ENCODE peak calls at places on chromosomes 12 and 14, in seven cellular contexts. One of them, this sample, is unnamed.

GRCh38 chr14:103078420-103078749 is 5.6 kb upstream of the LBHD2 start:
- DNase-seq in tibial artery: peak; percentile 79
- DNase-seq in left ventricle myocardium inferior: peak; percentile 76
- DNase-seq in sigmoid colon: peak; percentile 92
- DNase-seq in stomach: peak; percentile 90
- DNase-seq in pancreas: peak; percentile 58
- DNase-seq in vagina: no peak
- DNase-seq in this sample: peak; percentile 47

GRCh38 chr12:45575417-45575816 is 154.1 kb upstream of the ARID2 start:
- DNase-seq in sigmoid colon: no peak
- DNase-seq in left ventricle myocardium inferior: no peak
- DNase-seq in vagina: no peak
- DNase-seq in tibial artery: no peak
- DNase-seq in pancreas: no peak
- DNase-seq in stomach: no peak
- DNase-seq in this sample: no peak

GRCh38 chr12:92955997-92956663 is 27.0 kb upstream of the EEA1 start:
- DNase-seq in sigmoid colon: no peak
- DNase-seq in left ventricle myocardium inferior: no peak
- DNase-seq in vagina: no peak
- DNase-seq in tibial artery: no peak
- DNase-seq in pancreas: no peak
- DNase-seq in stomach: no peak
- DNase-seq in this sample: no peak

GRCh38 chr12:50505386-50505827 is 622 bp downstream of the DIP2B start:
- DNase-seq in stomach: no peak
- DNase-seq in left ventricle myocardium inferior: peak; percentile 21
- DNase-seq in vagina: no peak
- DNase-seq in tibial artery: peak; percentile 28
- DNase-seq in sigmoid colon: peak; percentile 71
- DNase-seq in pancreas: no peak
- DNase-seq in this sample: no peak

GRCh38 chr12:92929957-92930356 is 862 bp upstream of the EEA1 start:
- DNase-seq in sigmoid colon: no peak
- DNase-seq in stomach: no peak
- DNase-seq in pancreas: no peak
- DNase-seq in vagina: no peak
- DNase-seq in tibial artery: no peak
- DNase-seq in left ventricle myocardium inferior: no peak
- DNase-seq in this sample: no peak

GRCh38 chr12:1629338-1630080 is 478 bp downstream of the WNT5B start:
- DNase-seq in tibial artery: no peak
- DNase-seq in vagina: no peak
- DNase-seq in stomach: no peak
- DNase-seq in pancreas: no peak
- DNase-seq in sigmoid colon: no peak
- DNase-seq in left ventricle myocardium inferior: no peak
- DNase-seq in this sample: no peak

GRCh38 chr14:40386433-40386832 is 954.2 kb upstream of the FBXO33 start:
- DNase-seq in pancreas: no peak
- DNase-seq in vagina: no peak
- DNase-seq in tibial artery: no peak
- DNase-seq in stomach: no peak
- DNase-seq in sigmoid colon: no peak
- DNase-seq in left ventricle myocardium inferior: no peak
- DNase-seq in this sample: no peak

GRCh38 chr12:118611295-118611694 is 234.9 kb downstream of the SUDS3 start:
- DNase-seq in stomach: peak; percentile 67
- DNase-seq in vagina: no peak
- DNase-seq in pancreas: peak; percentile 84
- DNase-seq in left ventricle myocardium inferior: no peak
- DNase-seq in sigmoid colon: peak; percentile 65
- DNase-seq in tibial artery: no peak
- DNase-seq in this sample: no peak

GRCh38 chr14:99564256-99564902 is 39.6 kb downstream of the CCDC85C start:
- DNase-seq in left ventricle myocardium inferior: peak; percentile 62
- DNase-seq in pancreas: peak; percentile 57
- DNase-seq in sigmoid colon: peak; percentile 95
- DNase-seq in tibial artery: peak; percentile 46
- DNase-seq in stomach: peak; percentile 73
- DNase-seq in vagina: no peak
- DNase-seq in this sample: no peak

GRCh38 chr12:50198829-50199228 is 31.7 kb upstream of the CERS5 start:
- DNase-seq in left ventricle myocardium inferior: no peak
- DNase-seq in tibial artery: no peak
- DNase-seq in sigmoid colon: no peak
- DNase-seq in pancreas: no peak
- DNase-seq in stomach: no peak
- DNase-seq in vagina: no peak
- DNase-seq in this sample: no peak

GRCh38 chr14:52678591-52678990 is 16.8 kb downstream of the ERO1A start:
- DNase-seq in left ventricle myocardium inferior: no peak
- DNase-seq in sigmoid colon: no peak
- DNase-seq in pancreas: no peak
- DNase-seq in stomach: no peak
- DNase-seq in vagina: no peak
- DNase-seq in tibial artery: no peak
- DNase-seq in this sample: no peak

GRCh38 chr12:84421103-84421502 is 491.5 kb downstream of the SLC6A15 start:
- DNase-seq in left ventricle myocardium inferior: no peak
- DNase-seq in tibial artery: no peak
- DNase-seq in sigmoid colon: no peak
- DNase-seq in vagina: no peak
- DNase-seq in pancreas: no peak
- DNase-seq in stomach: no peak
- DNase-seq in this sample: no peak

GRCh38 chr14:43914041-43914693 is 592.9 kb downstream of the FSCB start:
- DNase-seq in pancreas: no peak
- DNase-seq in tibial artery: no peak
- DNase-seq in left ventricle myocardium inferior: no peak
- DNase-seq in sigmoid colon: no peak
- DNase-seq in stomach: no peak
- DNase-seq in vagina: no peak
- DNase-seq in this sample: no peak

GRCh38 chr14:22540811-22541360 is 48.1 kb downstream of the DAD1 start:
- DNase-seq in pancreas: no peak
- DNase-seq in left ventricle myocardium inferior: no peak
- DNase-seq in tibial artery: no peak
- DNase-seq in sigmoid colon: no peak
- DNase-seq in stomach: no peak
- DNase-seq in vagina: no peak
- DNase-seq in this sample: no peak

GRCh38 chr14:91418387-91419043 is 895 bp upstream of the CCDC88C start:
- DNase-seq in pancreas: peak; percentile 53
- DNase-seq in tibial artery: peak; percentile 47
- DNase-seq in vagina: no peak
- DNase-seq in stomach: peak; percentile 79
- DNase-seq in left ventricle myocardium inferior: peak; percentile 66
- DNase-seq in sigmoid colon: no peak
- DNase-seq in this sample: no peak

DNA sequence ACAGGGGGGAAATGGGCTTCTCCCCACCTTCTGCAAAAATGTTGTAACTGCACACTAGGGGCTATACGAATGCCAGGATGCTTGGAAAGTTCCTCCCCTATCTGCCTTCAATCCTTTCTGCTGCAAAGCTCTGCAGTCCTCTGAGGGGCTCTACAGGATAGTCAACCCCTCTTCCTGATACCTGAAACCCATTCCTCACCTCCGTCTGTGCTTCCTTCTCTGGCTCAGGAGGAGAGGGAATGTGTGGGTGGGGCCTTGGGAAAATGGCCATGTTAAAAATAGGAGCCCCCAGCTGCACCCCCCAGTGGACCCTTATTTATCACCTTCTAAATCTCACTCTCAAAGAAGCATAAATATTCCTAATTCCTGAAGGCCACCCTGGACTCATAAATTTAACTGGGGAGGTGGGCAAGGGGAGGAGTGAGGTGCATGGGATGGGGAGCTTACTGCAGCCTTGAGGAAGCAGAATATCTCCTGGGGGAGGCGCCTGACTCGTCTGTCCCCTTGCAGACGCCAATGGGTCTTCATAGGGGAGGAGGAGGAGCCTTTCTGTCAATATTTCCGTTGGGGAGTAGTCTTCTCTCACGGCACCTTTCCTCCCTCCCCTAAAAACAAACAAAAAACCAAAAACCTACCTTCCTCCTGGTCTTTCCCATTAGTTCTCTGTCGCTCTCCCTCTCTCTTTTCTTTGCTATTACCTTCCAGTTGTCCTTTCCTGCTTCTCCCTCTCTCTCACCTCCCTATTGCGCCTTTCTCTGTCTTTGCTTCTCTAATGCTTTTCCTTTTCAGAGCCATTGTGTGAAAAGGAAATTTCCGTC is 6.3 kb downstream of the GPR84 start:
- DNase-seq in left ventricle myocardium inferior: no peak
- DNase-seq in sigmoid colon: no peak
- DNase-seq in pancreas: no peak
- DNase-seq in stomach: no peak
- DNase-seq in tibial artery: no peak
- DNase-seq in vagina: no peak
- DNase-seq in this sample: no peak
- H3K4me1 ChIP-seq in left ventricle myocardium inferior: peaks cover 37% of the 10 kb centered on the region
- H3K4me1 ChIP-seq in sigmoid colon: peaks cover 49% of the 10 kb centered on the region
- H3K4me1 ChIP-seq in pancreas: peaks cover 19% of the 10 kb centered on the region
- H3K4me1 ChIP-seq in stomach: peaks cover 61% of the 10 kb centered on the region
- H3K4me1 ChIP-seq in tibial artery: no peaks in the 10 kb centered on the region
- H3K4me1 ChIP-seq in vagina: peaks cover 32% of the 10 kb centered on the region
- H3K4me1 ChIP-seq in this sample: peaks cover 22% of the 10 kb centered on the region

GRCh38 chr12:47899466-47899865 is 5.3 kb downstream of the VDR start:
- DNase-seq in left ventricle myocardium inferior: no peak
- DNase-seq in vagina: no peak
- DNase-seq in stomach: no peak
- DNase-seq in pancreas: no peak
- DNase-seq in sigmoid colon: peak; percentile 27
- DNase-seq in tibial artery: no peak
- DNase-seq in this sample: no peak

GRCh38 chr12:47900480-47901129 is 4.2 kb downstream of the VDR start:
- DNase-seq in left ventricle myocardium inferior: no peak
- DNase-seq in stomach: peak; percentile 44
- DNase-seq in tibial artery: no peak
- DNase-seq in vagina: no peak
- DNase-seq in sigmoid colon: peak; percentile 41
- DNase-seq in pancreas: no peak
- DNase-seq in this sample: no peak

GRCh38 chr12:47901285-47902093 is 3.3 kb downstream of the VDR start:
- DNase-seq in left ventricle myocardium inferior: no peak
- DNase-seq in sigmoid colon: peak; percentile 52
- DNase-seq in stomach: no peak
- DNase-seq in vagina: no peak
- DNase-seq in tibial artery: no peak
- DNase-seq in pancreas: no peak
- DNase-seq in this sample: no peak

GRCh38 chr12:47902131-47902639 is 2.6 kb downstream of the VDR start:
- DNase-seq in vagina: no peak
- DNase-seq in stomach: no peak
- DNase-seq in sigmoid colon: peak; percentile 39
- DNase-seq in pancreas: no peak
- DNase-seq in tibial artery: no peak
- DNase-seq in left ventricle myocardium inferior: no peak
- DNase-seq in this sample: no peak

DNA sequence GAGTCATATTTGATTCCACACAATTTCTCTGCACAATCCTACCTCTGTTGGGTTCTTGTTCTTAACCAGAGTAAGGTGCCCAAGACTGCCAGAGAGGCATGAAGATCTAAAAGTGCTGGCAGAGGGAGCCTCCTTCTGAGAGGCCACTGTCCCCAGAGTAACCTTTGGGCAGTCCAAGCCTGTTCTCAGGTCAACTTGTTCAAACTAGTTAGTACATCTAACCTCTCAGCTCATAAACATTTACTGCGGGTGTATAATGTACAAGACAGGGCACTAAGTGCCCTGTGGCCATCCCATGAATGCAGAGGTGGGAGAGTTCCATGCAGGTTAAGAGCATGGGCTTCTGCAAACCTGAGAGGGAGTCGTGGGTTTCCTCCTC is 4.7 kb downstream of the VDR start:
- DNase-seq in left ventricle myocardium inferior: no peak
- DNase-seq in stomach: no peak
- DNase-seq in tibial artery: no peak
- DNase-seq in sigmoid colon: peak; percentile 2
- DNase-seq in pancreas: no peak
- DNase-seq in vagina: no peak
- DNase-seq in this sample: no peak
- H3K4me1 ChIP-seq in left ventricle myocardium inferior: peaks cover 30% of the 10 kb centered on the region
- H3K4me1 ChIP-seq in stomach: peaks cover 64% of the 10 kb centered on the region
- H3K4me1 ChIP-seq in tibial artery: no peaks in the 10 kb centered on the region
- H3K4me1 ChIP-seq in sigmoid colon: peaks cover 22% of the 10 kb centered on the region
- H3K4me1 ChIP-seq in pancreas: peaks cover 14% of the 10 kb centered on the region
- H3K4me1 ChIP-seq in vagina: peaks cover 43% of the 10 kb centered on the region
- H3K4me1 ChIP-seq in this sample: peaks cover 15% of the 10 kb centered on the region

GRCh38 chr12:57143454-57143853 is 4.0 kb downstream of the LRP1-AS start:
- DNase-seq in pancreas: no peak
- DNase-seq in vagina: no peak
- DNase-seq in tibial artery: no peak
- DNase-seq in left ventricle myocardium inferior: no peak
- DNase-seq in sigmoid colon: no peak
- DNase-seq in stomach: no peak
- DNase-seq in this sample: no peak

GRCh38 chr12:57146092-57146491 is 1.3 kb downstream of the LRP1-AS start:
- DNase-seq in left ventricle myocardium inferior: no peak
- DNase-seq in tibial artery: no peak
- DNase-seq in vagina: no peak
- DNase-seq in pancreas: no peak
- DNase-seq in sigmoid colon: no peak
- DNase-seq in stomach: no peak
- DNase-seq in this sample: no peak

GRCh38 chr12:57147641-57147944 is 174 bp upstream of the LRP1-AS start:
- DNase-seq in tibial artery: peak; percentile 71
- DNase-seq in stomach: no peak
- DNase-seq in left ventricle myocardium inferior: no peak
- DNase-seq in sigmoid colon: peak; percentile 78
- DNase-seq in pancreas: no peak
- DNase-seq in vagina: no peak
- DNase-seq in this sample: no peak

GRCh38 chr12:57146925-57147640 is at the start of gene LRP1-AS:
- DNase-seq in pancreas: no peak
- DNase-seq in left ventricle myocardium inferior: no peak
- DNase-seq in vagina: no peak
- DNase-seq in tibial artery: no peak
- DNase-seq in stomach: no peak
- DNase-seq in sigmoid colon: no peak
- DNase-seq in this sample: no peak

GRCh38 chr12:57145460-57146059 is 1.9 kb downstream of the LRP1-AS start:
- DNase-seq in stomach: no peak
- DNase-seq in left ventricle myocardium inferior: no peak
- DNase-seq in tibial artery: no peak
- DNase-seq in vagina: no peak
- DNase-seq in pancreas: no peak
- DNase-seq in sigmoid colon: no peak
- DNase-seq in this sample: no peak
- H3K4me1 ChIP-seq in stomach: peaks cover 58% of the 10 kb centered on the region
- H3K4me1 ChIP-seq in left ventricle myocardium inferior: peaks cover 96% of the 10 kb centered on the region
- H3K4me1 ChIP-seq in tibial artery: peaks cover 4% of the 10 kb centered on the region
- H3K4me1 ChIP-seq in vagina: peaks cover 93% of the 10 kb centered on the region
- H3K4me1 ChIP-seq in pancreas: no peaks in the 10 kb centered on the region
- H3K4me1 ChIP-seq in sigmoid colon: peaks cover 55% of the 10 kb centered on the region
- H3K4me1 ChIP-seq in this sample: peaks cover 12% of the 10 kb centered on the region

DNA sequence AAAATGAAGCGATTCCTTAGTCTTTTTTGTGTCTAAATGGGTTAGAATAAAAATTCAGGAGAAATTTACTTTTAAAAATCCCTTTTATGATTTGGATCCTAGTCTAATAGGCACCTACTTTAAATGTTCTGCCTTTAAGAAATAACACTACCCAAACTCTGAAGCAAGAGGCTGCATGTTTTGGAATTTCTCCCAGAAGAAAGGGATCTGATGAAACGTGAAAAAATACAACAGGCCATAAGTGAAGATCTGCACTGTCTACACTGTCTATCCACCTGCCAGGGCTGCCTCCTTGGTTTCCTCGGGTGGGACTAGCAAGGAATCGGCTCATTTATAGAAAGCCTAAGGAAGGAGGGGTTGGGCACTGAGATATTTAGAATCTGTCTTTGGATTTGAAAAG is 22.1 kb downstream of the ACVR1B start:
- DNase-seq in left ventricle myocardium inferior: no peak
- DNase-seq in tibial artery: no peak
- DNase-seq in pancreas: no peak
- DNase-seq in vagina: no peak
- DNase-seq in stomach: no peak
- DNase-seq in sigmoid colon: no peak
- DNase-seq in this sample: no peak
- H3K4me1 ChIP-seq in left ventricle myocardium inferior: peaks cover 55% of the 10 kb centered on the region
- H3K4me1 ChIP-seq in tibial artery: no peaks in the 10 kb centered on the region
- H3K4me1 ChIP-seq in pancreas: peaks cover 72% of the 10 kb centered on the region
- H3K4me1 ChIP-seq in vagina: peaks cover 56% of the 10 kb centered on the region
- H3K4me1 ChIP-seq in stomach: peaks cover 73% of the 10 kb centered on the region
- H3K4me1 ChIP-seq in sigmoid colon: peaks cover 37% of the 10 kb centered on the region
- H3K4me1 ChIP-seq in this sample: peaks cover 40% of the 10 kb centered on the region

This sample was measured in gastrocnemius medialis.